ENCODE peak calls at places on chromosomes 11 and 22, in six cellular contexts. P is IMR-90, G is neuronal stem cell, V is H9, W is H1, T is mesenchymal stem cell. U is an unnamed sample.

GRCh38 chr11:3849297-3849874 is 6.1 kb upstream of the STIM1 start:
- DNase-seq in P (peak), G (peak), V (no peak), W (no peak), T (peak), U (peak)

GRCh38 chr22:19181786-19182471 is 3.4 kb upstream of the SLC25A1 start:
- DNase-seq in P (no peak), G (no peak), V (no peak), W (no peak), T (no peak), U (no peak)

GRCh38 chr22:38167988-38168407 is 13.6 kb downstream of the PLA2G6 start:
- DNase-seq in P (no peak), G (no peak), V (no peak), W (no peak), T (no peak), U (no peak)

GRCh38 chr22:47159592-47159991 is 397.1 kb downstream of the TBC1D22A start:
- DNase-seq in P (no peak), G (no peak), V (no peak), W (no peak), T (no peak), U (no peak)

GRCh38 chr11:7575841-7576451 is 62.1 kb downstream of the PPFIBP2 start:
- DNase-seq in P (no peak), G (no peak), V (peak), W (no peak), T (peak), U (peak)

GRCh38 chr11:106331163-106331562 is 253.7 kb downstream of the AASDHPPT start:
- DNase-seq in P (no peak), G (no peak), V (no peak), W (no peak), T (peak), U (no peak)

GRCh38 chr11:2290351-2290841 is 11.3 kb downstream of the C11orf21 start:
- DNase-seq in P (no peak), G (no peak), V (peak), W (no peak), T (no peak), U (no peak)

GRCh38 chr11:91717169-91717568 is 507.4 kb upstream of the FAT3 start:
- DNase-seq in P (no peak), G (no peak), V (no peak), W (no peak), T (no peak), U (peak)

GRCh38 chr11:66547662-66548009 is 933 bp downstream of the ACTN3 start:
- DNase-seq in P (no peak), G (peak), V (peak), W (no peak), T (no peak), U (no peak)

GRCh38 chr11:4072668-4073285 is 21.8 kb upstream of the RRM1 start:
- DNase-seq in P (peak), G (peak), V (peak), W (no peak), T (peak), U (peak)

GRCh38 chr11:18802381-18803257 is 11.0 kb upstream of the PTPN5 start:
- DNase-seq in P (peak), G (peak), V (peak), W (no peak), T (peak), U (peak)

GRCh38 chr11:120022617-120023016 is 115.3 kb downstream of the TRIM29 start:
- DNase-seq in P (no peak), G (no peak), V (peak), W (no peak), T (no peak), U (no peak)

GRCh38 chr11:122703541-122704272 is 48.2 kb downstream of the UBASH3B start:
- DNase-seq in P (no peak), G (no peak), V (no peak), W (no peak), T (no peak), U (no peak)

GRCh38 chr22:49509016-49509415 is 318.7 kb downstream of the BRD1 start:
- DNase-seq in P (no peak), G (no peak), V (no peak), W (no peak), T (no peak), U (no peak)

GRCh38 chr22:41367680-41368542 is 13.8 kb upstream of the TEF start:
- DNase-seq in P (peak), G (no peak), V (peak), W (no peak), T (no peak), U (no peak)

GRCh38 chr11:9104581-9104980 is 13.2 kb upstream of the SCUBE2 start:
- DNase-seq in P (no peak), G (no peak), V (no peak), W (no peak), T (no peak), U (no peak)

GRCh38 chr11:3052567-3052966 is 4.7 kb downstream of the CARS1 start:
- DNase-seq in P (no peak), G (no peak), V (no peak), W (no peak), T (no peak), U (no peak)

GRCh38 chr22:25497269-25497668 is 67.2 kb upstream of the GRK3 start:
- DNase-seq in P (peak), G (no peak), V (no peak), W (no peak), T (peak), U (no peak)

GRCh38 chr11:31822604-31823371 is 11.7 kb upstream of the PAX6 start:
- DNase-seq in P (no peak), G (no peak), V (peak), W (no peak), T (no peak), U (peak)

GRCh38 chr22:48088926-48089536 is 1326.6 kb downstream of the TBC1D22A start:
- DNase-seq in P (no peak), G (no peak), V (no peak), W (no peak), T (no peak), U (no peak)

GRCh38 chr22:40853961-40854360 is 2.5 kb downstream of the ST13 start:
- DNase-seq in P (no peak), G (no peak), V (no peak), W (no peak), T (peak), U (no peak)

GRCh38 chr11:88886796-88887195 is 179.0 kb downstream of the GRM5 start:
- DNase-seq in P (peak), G (peak), V (peak), W (peak), T (no peak), U (peak)

GRCh38 chr22:20777420-20778177 is 3.7 kb downstream of the SERPIND1 start:
- DNase-seq in P (peak), G (no peak), V (no peak), W (no peak), T (peak), U (peak)

GRCh38 chr11:108788565-108789199 is 123.8 kb downstream of the DDX10 start:
- DNase-seq in P (peak), G (peak), V (peak), W (no peak), T (peak), U (peak)

GRCh38 chr11:125513705-125514265 is 17.7 kb upstream of the FEZ1 start:
- DNase-seq in P (no peak), G (no peak), V (no peak), W (no peak), T (no peak), U (no peak)

GRCh38 chr22:42932857-42933782 is 76.0 kb upstream of the ARFGAP3 start:
- DNase-seq in P (peak), G (no peak), V (no peak), W (no peak), T (no peak), U (no peak)

GRCh38 chr11:121586727-121587126 is 134.0 kb upstream of the SORL1-AS1 start:
- DNase-seq in P (no peak), G (no peak), V (no peak), W (no peak), T (no peak), U (no peak)

GRCh38 chr11:27209562-27210005 is 153.4 kb downstream of the CCDC34 start:
- DNase-seq in P (peak), G (no peak), V (no peak), W (no peak), T (peak), U (peak)

GRCh38 chr11:75159081-75159953 is 8.4 kb downstream of the SLCO2B1 start:
- DNase-seq in P (no peak), G (no peak), V (peak), W (no peak), T (no peak), U (no peak)

DNA sequence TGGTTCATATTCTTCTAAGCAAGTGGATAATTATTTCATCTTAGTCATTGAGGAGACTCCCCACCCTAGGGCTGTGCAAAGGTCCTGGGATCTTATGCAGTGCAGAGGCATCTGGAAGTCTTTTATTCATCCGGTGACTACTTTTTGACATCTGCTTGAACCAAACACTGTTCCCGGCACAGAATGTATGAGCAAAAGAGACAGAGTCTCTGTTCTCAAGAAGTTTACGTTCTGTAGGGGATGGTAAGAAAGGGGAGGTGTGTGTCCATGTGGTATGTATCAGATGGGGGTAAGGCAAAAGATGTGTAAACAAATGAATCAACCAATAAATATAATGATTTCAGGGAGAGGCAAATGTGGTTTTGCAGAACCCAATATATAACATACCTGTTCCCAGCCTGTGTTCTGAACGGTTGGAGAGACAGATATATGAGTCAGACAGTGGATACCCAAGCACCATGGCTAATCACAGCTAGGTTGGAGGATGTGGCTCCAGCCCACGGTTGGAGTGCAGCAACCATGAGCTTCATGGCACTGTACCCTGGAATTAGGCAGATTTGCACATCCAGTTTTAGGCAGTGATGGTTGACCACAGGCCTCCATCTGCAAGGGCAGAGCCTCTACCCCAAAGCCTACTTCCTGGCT is 75.1 kb upstream of the CADM1 start:
- DNase-seq in P (no peak), G (no peak), V (no peak), W (no peak), T (peak), U (no peak)
- H2AK5ac ChIP-seq in P (no peak), G (no peak), V (no peak), W (no peak), T (no peak), U (no peak)

GRCh38 chr11:70550456-70551195 is 152.3 kb downstream of the CTTN start:
- DNase-seq in P (no peak), G (no peak), V (no peak), W (no peak), T (no peak), U (no peak)

GRCh38 chr11:70552167-70552435 is 153.8 kb downstream of the CTTN start:
- DNase-seq in P (no peak), G (no peak), V (no peak), W (no peak), T (no peak), U (no peak)

GRCh38 chr11:70551323-70552166 is 153.2 kb downstream of the CTTN start:
- DNase-seq in P (peak), G (no peak), V (no peak), W (no peak), T (no peak), U (peak)

GRCh38 chr11:70555092-70555491 is 156.8 kb downstream of the CTTN start:
- DNase-seq in P (no peak), G (peak), V (no peak), W (no peak), T (no peak), U (no peak)

GRCh38 chr11:70552441-70553150 is 154.3 kb downstream of the CTTN start:
- DNase-seq in P (no peak), G (no peak), V (no peak), W (no peak), T (no peak), U (no peak)
- H2BK15ac ChIP-seq in P (no peak), G (peak), V (no peak), W (no peak), T (no peak), U (no peak)

DNA sequence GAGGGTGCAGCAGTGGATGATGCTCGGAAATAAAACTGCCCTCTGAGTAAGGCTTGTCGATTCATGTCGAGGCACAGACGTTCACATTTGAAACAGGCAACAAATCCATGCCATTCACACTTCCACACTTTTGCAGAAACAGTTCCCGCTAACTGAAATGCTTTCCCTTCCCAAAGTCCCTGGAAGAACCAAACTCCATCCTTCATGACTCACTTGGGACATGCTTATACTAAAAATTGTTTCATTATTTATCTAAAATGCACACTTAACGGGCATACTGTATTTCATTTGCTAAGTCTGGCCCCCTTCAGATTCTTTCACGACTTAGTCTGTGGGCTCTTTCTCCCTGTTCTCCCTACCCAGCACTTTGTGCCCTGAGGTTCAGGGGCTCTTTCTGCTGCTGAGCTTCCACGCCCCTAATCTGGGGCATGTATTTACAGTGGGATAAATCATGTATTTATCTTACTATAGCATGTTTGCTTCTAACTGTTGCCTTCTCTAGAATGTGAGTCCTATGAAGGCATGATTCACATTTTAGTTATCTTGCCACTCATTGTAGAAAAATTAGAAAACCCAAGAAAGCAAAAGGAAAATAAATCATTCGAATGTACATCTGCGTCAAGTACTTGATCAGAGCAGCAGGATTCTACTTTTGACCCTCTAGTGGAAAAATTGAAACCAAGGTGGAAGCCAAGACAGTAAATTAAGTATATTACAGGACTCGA is 12.5 kb downstream of the SCGB1A1 start:
- DNase-seq in P (peak), G (no peak), V (no peak), W (no peak), T (peak), U (no peak)
- H2AK5ac ChIP-seq in P (peak), G (no peak), V (no peak), W (no peak), T (peak), U (no peak)

GRCh38 chr11:132358573-132358953 is 988.1 kb downstream of the NTM start:
- DNase-seq in P (no peak), G (no peak), V (no peak), W (no peak), T (no peak), U (no peak)

GRCh38 chr11:132365650-132366049 is 995.2 kb downstream of the NTM start:
- DNase-seq in P (no peak), G (no peak), V (no peak), W (no peak), T (no peak), U (no peak)

GRCh38 chr11:132357811-132358572 is 987.6 kb downstream of the NTM start:
- DNase-seq in P (no peak), G (no peak), V (no peak), W (no peak), T (no peak), U (no peak)

GRCh38 chr11:132361011-132361550 is 990.7 kb downstream of the NTM start:
- DNase-seq in P (no peak), G (no peak), V (no peak), W (no peak), T (no peak), U (peak)
- H2BK15ac ChIP-seq in P (no peak), G (no peak), V (no peak), W (no peak), T (no peak), U (no peak)

GRCh38 chr11:36033936-36034335 is 90.1 kb downstream of the LDLRAD3 start:
- DNase-seq in P (no peak), G (no peak), V (no peak), W (no peak), T (no peak), U (no peak)

GRCh38 chr11:36034572-36035331 is 90.9 kb downstream of the LDLRAD3 start:
- DNase-seq in P (peak), G (no peak), V (no peak), W (no peak), T (peak), U (no peak)

GRCh38 chr11:36035999-36036398 is 92.1 kb downstream of the LDLRAD3 start:
- DNase-seq in P (no peak), G (no peak), V (no peak), W (no peak), T (no peak), U (no peak)

GRCh38 chr11:36035454-36035853 is 91.6 kb downstream of the LDLRAD3 start:
- DNase-seq in P (no peak), G (no peak), V (no peak), W (no peak), T (no peak), U (no peak)

DNA sequence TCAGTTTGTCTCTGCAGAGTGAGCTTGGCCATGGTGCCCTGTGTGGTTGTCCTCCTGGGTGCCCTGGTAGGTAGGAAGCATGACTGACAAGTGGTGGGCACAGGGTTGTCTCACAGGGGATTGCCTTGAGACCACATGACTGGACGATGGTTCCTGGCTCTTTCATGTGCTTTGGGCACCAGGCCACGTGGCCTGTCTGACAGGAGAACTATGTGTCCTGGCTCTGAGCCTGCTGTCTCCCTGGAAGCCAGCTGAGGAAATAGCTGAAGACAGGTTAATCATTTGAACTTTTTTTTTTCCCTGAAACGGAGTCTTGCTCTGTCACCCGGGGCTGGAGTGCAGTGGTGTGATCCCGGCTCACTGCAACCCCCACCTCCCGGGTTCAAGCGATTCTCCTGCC is 93.2 kb downstream of the LDLRAD3 start:
- DNase-seq in P (peak), G (no peak), V (no peak), W (no peak), T (no peak), U (no peak)
- H2AK5ac ChIP-seq in P (peak), G (no peak), V (no peak), W (no peak), T (peak), U (no peak)

DNA sequence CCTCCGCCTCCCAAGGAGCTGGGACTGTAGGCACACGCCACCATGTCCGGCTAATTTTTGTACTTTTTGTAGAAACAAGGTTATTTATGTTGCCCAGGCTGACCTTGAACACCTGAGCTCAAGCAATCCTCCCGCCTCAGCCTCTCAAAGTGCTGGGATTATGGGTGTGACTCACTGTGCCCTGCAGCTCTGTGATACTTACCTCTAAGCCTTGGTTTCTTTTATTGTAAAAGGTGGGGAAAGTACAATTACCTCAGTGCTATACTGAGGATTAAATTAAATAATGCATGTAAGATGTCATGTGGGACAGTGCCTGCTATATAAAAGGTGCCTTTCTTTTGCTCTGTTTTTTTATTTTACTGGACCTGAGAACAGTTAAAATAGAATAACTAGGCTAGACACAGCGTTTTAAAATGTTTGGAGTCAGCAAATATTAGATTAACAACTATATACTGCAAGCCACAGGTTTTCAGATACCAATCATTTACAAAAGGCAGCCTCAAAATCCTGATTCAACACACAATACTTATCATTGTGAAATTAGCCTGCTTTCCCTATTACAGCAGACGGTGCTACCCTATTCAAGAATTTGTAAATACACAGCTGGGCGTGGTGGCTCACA is 30.0 kb downstream of the PRR14L start:
- DNase-seq in P (no peak), G (no peak), V (no peak), W (no peak), T (no peak), U (no peak)
- H2BK15ac ChIP-seq in P (no peak), G (no peak), V (no peak), W (no peak), T (no peak), U (no peak)

DNA sequence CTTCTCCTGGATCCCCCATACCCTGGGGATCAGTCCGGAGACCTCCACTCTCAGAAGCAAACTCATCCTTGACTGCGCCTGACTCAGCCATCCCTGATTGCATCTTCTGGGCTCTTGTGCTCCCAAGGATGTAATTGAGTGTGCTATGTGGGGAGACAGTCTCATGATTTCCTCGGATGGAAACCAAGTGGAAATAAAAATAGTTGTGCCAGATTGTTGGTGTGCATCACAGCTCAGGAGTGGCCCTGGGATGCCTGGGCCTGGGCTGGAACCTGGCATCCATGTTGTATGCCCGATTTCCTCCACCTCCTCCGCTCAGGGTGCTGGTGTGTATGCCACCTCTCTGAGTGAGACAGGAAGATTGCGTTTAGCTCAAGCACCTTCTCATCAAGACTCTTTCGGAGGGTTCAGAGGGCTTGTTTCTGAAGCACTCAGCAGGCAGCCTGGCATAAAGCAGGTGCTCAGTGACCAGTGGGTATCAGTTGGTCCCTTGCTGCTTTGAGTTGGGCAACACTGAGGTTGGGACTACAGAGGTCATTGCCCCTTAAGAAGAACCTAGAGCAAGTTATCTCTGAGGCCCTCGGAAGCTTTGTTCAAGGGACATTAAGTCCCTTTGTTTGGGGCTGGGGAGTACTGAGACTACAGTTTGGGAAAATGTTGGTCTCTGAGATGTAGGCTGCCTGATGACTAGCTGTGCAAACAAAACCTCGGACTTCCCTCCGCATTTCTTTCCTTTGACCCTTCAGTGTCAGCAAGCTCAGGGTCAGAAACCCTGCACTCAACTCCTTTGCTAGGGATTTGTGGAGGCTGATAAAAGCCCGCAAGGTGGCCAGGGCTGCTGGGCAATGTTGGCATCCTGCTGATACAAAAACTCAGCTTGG is 24.8 kb upstream of the MICAL2 start:
- DNase-seq in P (peak), G (no peak), V (no peak), W (no peak), T (peak), U (no peak)
- H2AK5ac ChIP-seq in P (peak), G (no peak), V (no peak), W (no peak), T (peak), U (no peak)

U was measured in mesendoderm.